ENCODE peak calls at places on chromosomes 4 and X, in seven cellular contexts. One of them, this sample, is unnamed.

GRCh38 chrX:123504047-123504446 is 228.8 kb downstream of the THOC2 start:
- DNase-seq in skeletal muscle cell: no peak
- DNase-seq in CD8-positive, alpha-beta memory T cell: no peak
- DNase-seq in activated CD4-positive, CD25-positive, alpha-beta regulatory T cell: no peak
- DNase-seq in mesendoderm: no peak
- DNase-seq in Peyer's patch: no peak
- DNase-seq in GM03348: no peak
- DNase-seq in this sample: no peak

GRCh38 chr4:141078871-141079270 is 54.4 kb downstream of the RNF150 start:
- DNase-seq in mesendoderm: no peak
- DNase-seq in activated CD4-positive, CD25-positive, alpha-beta regulatory T cell: no peak
- DNase-seq in GM03348: peak
- DNase-seq in CD8-positive, alpha-beta memory T cell: no peak
- DNase-seq in skeletal muscle cell: no peak
- DNase-seq in Peyer's patch: no peak
- DNase-seq in this sample: no peak

GRCh38 chr4:40316782-40317635 is 18.1 kb upstream of the CHRNA9 start:
- DNase-seq in activated CD4-positive, CD25-positive, alpha-beta regulatory T cell: no peak
- DNase-seq in skeletal muscle cell: peak
- DNase-seq in Peyer's patch: peak
- DNase-seq in CD8-positive, alpha-beta memory T cell: peak
- DNase-seq in GM03348: peak
- DNase-seq in mesendoderm: peak
- DNase-seq in this sample: no peak

GRCh38 chr4:124953059-124953850 is 240.7 kb upstream of the ANKRD50 start:
- DNase-seq in mesendoderm: no peak
- DNase-seq in Peyer's patch: no peak
- DNase-seq in activated CD4-positive, CD25-positive, alpha-beta regulatory T cell: no peak
- DNase-seq in CD8-positive, alpha-beta memory T cell: no peak
- DNase-seq in skeletal muscle cell: peak
- DNase-seq in GM03348: peak
- DNase-seq in this sample: no peak

GRCh38 chr4:158065176-158065575 is 107.6 kb downstream of the GASK1B start:
- DNase-seq in activated CD4-positive, CD25-positive, alpha-beta regulatory T cell: no peak
- DNase-seq in GM03348: no peak
- DNase-seq in mesendoderm: peak
- DNase-seq in Peyer's patch: no peak
- DNase-seq in CD8-positive, alpha-beta memory T cell: no peak
- DNase-seq in skeletal muscle cell: no peak
- DNase-seq in this sample: no peak

GRCh38 chrX:118205996-118206395 is 89.4 kb upstream of the KLHL13 start:
- DNase-seq in CD8-positive, alpha-beta memory T cell: no peak
- DNase-seq in activated CD4-positive, CD25-positive, alpha-beta regulatory T cell: no peak
- DNase-seq in mesendoderm: no peak
- DNase-seq in skeletal muscle cell: no peak
- DNase-seq in Peyer's patch: no peak
- DNase-seq in GM03348: no peak
- DNase-seq in this sample: no peak

GRCh38 chrX:13009256-13009655 is 34.3 kb downstream of the TMSB4X start:
- DNase-seq in GM03348: no peak
- DNase-seq in activated CD4-positive, CD25-positive, alpha-beta regulatory T cell: no peak
- DNase-seq in skeletal muscle cell: no peak
- DNase-seq in CD8-positive, alpha-beta memory T cell: no peak
- DNase-seq in mesendoderm: no peak
- DNase-seq in Peyer's patch: no peak
- DNase-seq in this sample: no peak

GRCh38 chrX:54182864-54183613 is at the start of gene FAM120C:
- DNase-seq in GM03348: peak
- DNase-seq in Peyer's patch: peak
- DNase-seq in mesendoderm: peak
- DNase-seq in skeletal muscle cell: peak
- DNase-seq in activated CD4-positive, CD25-positive, alpha-beta regulatory T cell: peak
- DNase-seq in CD8-positive, alpha-beta memory T cell: peak
- DNase-seq in this sample: peak